ENCODE peak calls at places on chromosomes 13 and 19, in six cellular contexts. D is endodermal cell, X is neuronal stem cell, G is fibroblast of lung, H is NCI-H510A treated with DMSO at 0.1 percent for 48 hours, C is C1 segment of cervical spinal cord. B is an unnamed sample.

GRCh38 chr19:1428738-1429391 is 9.3 kb upstream of the RPS15 start:
- DNase-seq in D (no peak), X (no peak), G (no peak), H (no peak), C (no peak), B (no peak)

GRCh38 chr13:44340508-44340907 is 33.1 kb upstream of the SERP2 start:
- DNase-seq in D (no peak), X (no peak), G (no peak), H (no peak), C (no peak), B (no peak)

GRCh38 chr19:2462635-2463421 is 6.1 kb upstream of the LMNB2 start:
- DNase-seq in D (peak; percentile 99), X (peak; percentile 97), G (peak; percentile 96), H (no peak), C (no peak), B (no peak)

GRCh38 chr13:66693656-66694055 is 536.5 kb downstream of the PCDH9 start:
- DNase-seq in D (no peak), X (no peak), G (peak; percentile 30), H (no peak), C (no peak), B (no peak)

GRCh38 chr19:7923295-7924191 is 2.4 kb downstream of the CTXN1 start:
- DNase-seq in D (no peak), X (no peak), G (no peak), H (no peak), C (no peak), B (no peak)

GRCh38 chr19:33226550-33227241 is 1.0 kb upstream of the SLC7A10 start:
- DNase-seq in D (peak; percentile 93), X (no peak), G (peak; percentile 9), H (no peak), C (no peak), B (no peak)

GRCh38 chr13:77810430-77810829 is 108.2 kb downstream of the EDNRB start:
- DNase-seq in D (no peak), X (no peak), G (peak; percentile 51), H (peak; percentile 16), C (no peak), B (no peak)

GRCh38 chr19:3383121-3383722 is 16.8 kb downstream of the NFIC start:
- DNase-seq in D (peak; percentile 25), X (no peak), G (no peak), H (no peak), C (no peak), B (no peak)

GRCh38 chr19:45161715-45162463 is 1.1 kb upstream of the NKPD1 start:
- DNase-seq in D (peak; percentile 92), X (no peak), G (peak; percentile 31), H (no peak), C (no peak), B (no peak)

B was measured in NK-92 treated with Interleukin-12 subunit alpha and Interleukin-12 subunit beta, amount 100 ng/mL, for 24 hours.